ENCODE peak calls at places on chromosomes 1 and 21, in eight cellular contexts. P is uterus, Z is heart left ventricle, B is adrenal gland, W is breast epithelium, I is K562, H is lower leg skin, M is body of pancreas. F is an unnamed sample.

GRCh38 chr1:171754381-171754705 is 12.5 kb upstream of the VAMP4 start:
- DNase-seq in W (no peak), B (no peak), H (no peak), P (no peak), I (peak; percentile 50), Z (peak; percentile 26), M (no peak), F (no peak)

GRCh38 chr1:184428604-184429003 is 41.8 kb downstream of the C1orf21 start:
- DNase-seq in Z (no peak), B (no peak), W (no peak), P (no peak), I (no peak), M (no peak), H (no peak), F (no peak)

GRCh38 chr1:247548092-247548491 is 842 bp upstream of the GCSAML start:
- DNase-seq in M (no peak), P (no peak), W (no peak), H (no peak), Z (no peak), I (peak; percentile 44), B (no peak), F (no peak)

GRCh38 chr1:165815725-165816124 is 11.7 kb upstream of the UCK2 start:
- DNase-seq in I (peak; percentile 34), P (no peak), H (no peak), Z (no peak), M (no peak), B (no peak), W (no peak), F (no peak)

GRCh38 chr1:41637367-41637766 is 152.9 kb upstream of the EDN2 start:
- DNase-seq in M (no peak), H (no peak), I (no peak), B (no peak), P (no peak), Z (no peak), W (no peak), F (no peak)

GRCh38 chr1:220164116-220164515 is 70.2 kb downstream of the IARS2 start:
- DNase-seq in P (no peak), H (no peak), I (no peak), Z (no peak), B (no peak), M (no peak), W (no peak), F (no peak)

GRCh38 chr21:44065428-44065827 is 41.8 kb upstream of the PWP2 start:
- DNase-seq in I (no peak), M (no peak), H (peak; percentile 76), B (no peak), W (no peak), Z (no peak), P (no peak), F (no peak)

GRCh38 chr1:87389011-87389410 is 60.3 kb downstream of the LMO4 start:
- DNase-seq in H (no peak), M (no peak), B (no peak), Z (no peak), I (no peak), P (no peak), W (no peak), F (no peak)

GRCh38 chr1:52602328-52603300 is at the start of gene GPX7:
- DNase-seq in M (peak; percentile 61), W (no peak), B (peak; percentile 41), I (no peak), H (peak; percentile 85), P (peak; percentile 41), Z (peak; percentile 59), F (no peak)

GRCh38 chr1:14113271-14113670 is 413.3 kb downstream of the PRDM2 start:
- DNase-seq in W (no peak), H (no peak), Z (no peak), B (no peak), M (no peak), I (no peak), P (no peak), F (no peak)

GRCh38 chr1:234730110-234730509 is 120.1 kb upstream of the IRF2BP2 start:
- DNase-seq in B (no peak), Z (no peak), I (no peak), W (no peak), H (no peak), M (no peak), P (no peak), F (no peak)

GRCh38 chr1:119331915-119332314 is 36.7 kb upstream of the HAO2 start:
- DNase-seq in P (no peak), Z (no peak), I (no peak), M (no peak), B (no peak), H (no peak), W (no peak), F (no peak)

GRCh38 chr21:43864806-43865470 is at the start of gene AGPAT3:
- DNase-seq in B (no peak), I (peak; percentile 76), H (no peak), Z (peak; percentile 35), P (no peak), M (no peak), W (no peak), F (peak; percentile 65)

GRCh38 chr1:117122297-117123025 is 912 bp upstream of the TRIM45 start:
- DNase-seq in Z (no peak), W (no peak), B (no peak), H (no peak), P (no peak), M (no peak), I (no peak), F (no peak)

GRCh38 chr1:85599638-85600037 is 19.1 kb downstream of the CCN1 start:
- DNase-seq in Z (no peak), B (no peak), I (no peak), P (no peak), W (no peak), H (no peak), M (no peak), F (no peak)

GRCh38 chr1:85659174-85659573 is 49.1 kb downstream of the ZNHIT6 start:
- DNase-seq in Z (no peak), W (no peak), M (no peak), P (no peak), I (no peak), B (no peak), H (no peak), F (no peak)

GRCh38 chr1:147337040-147337439 is 94.6 kb downstream of the CHD1L start:
- DNase-seq in B (no peak), M (no peak), I (no peak), H (no peak), Z (no peak), W (no peak), P (no peak), F (no peak)

GRCh38 chr1:8462298-8462946 is 144.5 kb downstream of the SLC45A1 start:
- DNase-seq in P (no peak), I (no peak), Z (no peak), H (no peak), B (no peak), W (no peak), M (no peak), F (no peak)

GRCh38 chr1:245084551-245084950 is 70.2 kb upstream of the KIF26B start:
- DNase-seq in B (no peak), I (no peak), H (no peak), Z (no peak), M (no peak), W (no peak), P (no peak), F (no peak)

GRCh38 chr1:147050654-147051053 is 112.5 kb downstream of the NBPF12 start:
- DNase-seq in I (no peak), M (no peak), W (no peak), B (no peak), H (no peak), Z (no peak), P (no peak), F (no peak)

DNA sequence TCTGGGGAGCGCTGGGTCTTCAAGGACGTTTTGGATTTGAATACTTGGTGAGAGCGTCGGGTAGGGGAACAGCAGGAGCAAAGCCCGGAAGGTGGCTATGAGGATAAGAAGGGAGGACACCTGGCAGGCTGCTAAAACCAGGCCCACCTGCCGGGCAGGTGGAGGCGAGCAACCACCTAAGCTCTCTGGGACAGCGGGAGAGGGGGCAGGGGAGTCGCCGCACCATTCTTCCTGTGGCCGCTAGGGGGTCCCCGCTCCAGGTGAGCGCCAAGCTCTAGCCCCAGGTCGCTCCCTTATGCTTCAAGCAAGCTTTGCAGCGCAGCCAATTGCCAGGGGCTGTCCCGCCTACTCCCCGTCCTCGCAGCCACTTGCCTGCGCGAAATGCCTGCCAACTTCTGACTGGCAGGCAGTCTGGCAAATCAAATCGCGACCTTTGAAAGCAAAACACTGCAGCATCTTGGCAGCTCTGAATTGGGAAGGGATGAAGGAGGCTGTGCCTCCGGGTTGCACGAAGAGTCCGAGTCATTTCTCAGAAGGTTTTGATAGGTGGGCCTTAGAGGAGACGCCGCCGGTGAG is at the start of gene NIPAL3:
- DNase-seq in H (peak; percentile 99), Z (peak; percentile 99), M (peak; percentile 99), B (peak; percentile 99), W (peak; percentile 97), I (peak; percentile 98), P (peak; percentile 99), F (peak; percentile 59)
- TF ChIP-seq POLR2A in H (no peak), Z (peak; percentile 33), M (no peak), B (no peak), W (no peak), I (peak; percentile 64), P (no peak), F (no peak)

GRCh38 chr1:6590046-6590445 is 10.3 kb downstream of the ZBTB48 start:
- DNase-seq in H (no peak), B (no peak), Z (no peak), M (no peak), I (no peak), P (no peak), W (no peak), F (no peak)
- TF ChIP-seq POLR2A in H (no peak), B (no peak), Z (no peak), M (no peak), I (peak; percentile 15), P (no peak), W (no peak), F (no peak)

GRCh38 chr1:50422946-50423669 is at the start of gene DMRTA2:
- DNase-seq in P (no peak), B (no peak), Z (no peak), I (no peak), W (no peak), M (no peak), H (no peak), F (no peak)
- TF ChIP-seq POLR2A in P (no peak), B (no peak), Z (no peak), I (no peak), W (no peak), M (no peak), H (no peak), F (no peak)

DNA sequence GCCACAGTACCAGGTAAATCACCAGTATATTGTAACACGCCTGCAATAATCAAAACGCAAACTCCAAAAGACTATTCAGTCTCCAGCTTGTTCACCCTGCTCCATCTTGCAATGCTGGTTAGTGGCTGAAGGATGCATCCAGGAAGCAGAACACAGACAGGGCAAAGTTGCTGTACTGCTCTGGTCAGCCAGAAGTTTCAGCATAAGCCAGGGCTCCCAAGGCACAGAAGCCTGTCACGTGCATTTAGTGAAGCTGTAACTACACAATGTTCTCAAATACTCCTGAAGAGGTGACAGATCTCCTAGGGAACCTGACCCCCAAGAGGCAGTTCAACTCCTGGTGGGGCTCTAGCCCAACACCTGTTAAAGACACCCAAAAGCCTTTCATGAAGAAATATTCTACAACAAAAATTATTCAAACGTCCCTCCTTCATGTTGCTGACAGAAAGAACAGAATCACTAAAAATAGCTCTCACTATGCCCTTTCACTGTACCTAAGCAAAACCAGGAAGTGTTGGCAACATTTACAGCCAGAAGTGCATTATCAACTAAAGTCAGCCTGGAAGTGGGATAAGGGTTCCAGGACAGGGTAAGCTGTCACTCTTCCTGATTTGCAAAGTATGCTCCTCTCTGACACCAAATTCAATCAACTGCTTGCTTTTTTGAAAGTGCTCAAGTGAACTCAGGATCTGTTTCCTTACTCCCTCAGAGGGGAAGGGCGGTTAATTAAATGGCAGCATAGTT is 52.1 kb downstream of the SLC35D1 start:
- DNase-seq in B (no peak), M (peak; percentile 55), H (no peak), I (no peak), W (no peak), Z (no peak), P (no peak), F (no peak)
- TF ChIP-seq POLR2A in B (no peak), M (no peak), H (no peak), I (no peak), W (no peak), Z (no peak), P (no peak), F (no peak)